ENCODE peak calls at places on chromosomes 5 and 9, in seven cellular contexts. T, C, K, H, Z, P and M are unnamed samples.

GRCh38 chr9:84744195-84744594 is 74.7 kb downstream of the NTRK2 start:
- DNase-seq in T (no peak), C (no peak), K (no peak), H (no peak), Z (no peak), P (no peak), M (no peak)

GRCh38 chr5:11596185-11596584 is 308.1 kb downstream of the CTNND2 start:
- DNase-seq in T (no peak), C (no peak), K (no peak), H (no peak), Z (no peak), P (no peak), M (no peak)

GRCh38 chr5:7868427-7868772 is 431 bp downstream of the FASTKD3 start:
- DNase-seq in T (no peak), C (no peak), K (no peak), H (no peak), Z (no peak), P (no peak), M (no peak)

GRCh38 chr5:72347801-72348305 is 27.7 kb downstream of the PTCD2 start:
- DNase-seq in T (no peak), C (no peak), K (no peak), H (no peak), Z (no peak), P (no peak), M (peak; percentile 95)

GRCh38 chr9:21974542-21975409 is 19.4 kb downstream of the CDKN2A start:
- DNase-seq in T (no peak), C (peak; percentile 25), K (no peak), H (no peak), Z (peak; percentile 88), P (peak; percentile 90), M (peak; percentile 30)

GRCh38 chr5:176134529-176135223 is 103.5 kb upstream of the SIMC1 start:
- DNase-seq in T (no peak), C (no peak), K (no peak), H (no peak), Z (no peak), P (peak; percentile 63), M (no peak)

GRCh38 chr9:77876091-77876490 is 155.5 kb downstream of the GNAQ start:
- DNase-seq in T (no peak), C (no peak), K (no peak), H (no peak), Z (peak; percentile 11), P (peak; percentile 58), M (peak; percentile 75)

GRCh38 chr5:166671818-166672217 is 1619.6 kb upstream of the WWC1 start:
- DNase-seq in T (no peak), C (no peak), K (no peak), H (no peak), Z (no peak), P (peak; percentile 63), M (no peak)

GRCh38 chr5:146051678-146052077 is 53.7 kb downstream of the PLAC8L1 start:
- DNase-seq in T (no peak), C (no peak), K (no peak), H (no peak), Z (no peak), P (no peak), M (no peak)

GRCh38 chr9:132942541-132943182 is 1.8 kb downstream of the TSC1 start:
- DNase-seq in T (no peak), C (no peak), K (no peak), H (no peak), Z (no peak), P (no peak), M (no peak)
- H3K4me1 ChIP-seq in T (peaks cover 24% of the 10 kb centered on the region), C (peaks cover 46% of the 10 kb centered on the region), K (peaks cover 32% of the 10 kb centered on the region), H (peaks cover 6% of the 10 kb centered on the region), Z (peaks cover 10% of the 10 kb centered on the region), P (no peaks in the 10 kb centered on the region), M (peaks cover 35% of the 10 kb centered on the region)

GRCh38 chr5:111869681-111870080 is 112.7 kb upstream of the NREP start:
- DNase-seq in T (no peak), C (no peak), K (no peak), H (no peak), Z (no peak), P (no peak), M (no peak)
- H3K4me3 ChIP-seq in T (no peak overlapping the region), C (no peak overlapping the region), K (no peak overlapping the region), H (no peak overlapping the region), Z (no peak overlapping the region), P (no peak overlapping the region), M (no peak overlapping the region)

GRCh38 chr5:75664933-75665332 is 52.3 kb downstream of the POC5 start:
- DNase-seq in T (no peak), C (no peak), K (no peak), H (no peak), Z (peak; percentile 33), P (no peak), M (no peak)
- H3K4me1 ChIP-seq in T (peaks cover 15% of the 10 kb centered on the region), C (no peaks in the 10 kb centered on the region), K (no peaks in the 10 kb centered on the region), H (no peaks in the 10 kb centered on the region), Z (peaks cover 35% of the 10 kb centered on the region), P (peaks cover 18% of the 10 kb centered on the region), M (no peaks in the 10 kb centered on the region)

DNA sequence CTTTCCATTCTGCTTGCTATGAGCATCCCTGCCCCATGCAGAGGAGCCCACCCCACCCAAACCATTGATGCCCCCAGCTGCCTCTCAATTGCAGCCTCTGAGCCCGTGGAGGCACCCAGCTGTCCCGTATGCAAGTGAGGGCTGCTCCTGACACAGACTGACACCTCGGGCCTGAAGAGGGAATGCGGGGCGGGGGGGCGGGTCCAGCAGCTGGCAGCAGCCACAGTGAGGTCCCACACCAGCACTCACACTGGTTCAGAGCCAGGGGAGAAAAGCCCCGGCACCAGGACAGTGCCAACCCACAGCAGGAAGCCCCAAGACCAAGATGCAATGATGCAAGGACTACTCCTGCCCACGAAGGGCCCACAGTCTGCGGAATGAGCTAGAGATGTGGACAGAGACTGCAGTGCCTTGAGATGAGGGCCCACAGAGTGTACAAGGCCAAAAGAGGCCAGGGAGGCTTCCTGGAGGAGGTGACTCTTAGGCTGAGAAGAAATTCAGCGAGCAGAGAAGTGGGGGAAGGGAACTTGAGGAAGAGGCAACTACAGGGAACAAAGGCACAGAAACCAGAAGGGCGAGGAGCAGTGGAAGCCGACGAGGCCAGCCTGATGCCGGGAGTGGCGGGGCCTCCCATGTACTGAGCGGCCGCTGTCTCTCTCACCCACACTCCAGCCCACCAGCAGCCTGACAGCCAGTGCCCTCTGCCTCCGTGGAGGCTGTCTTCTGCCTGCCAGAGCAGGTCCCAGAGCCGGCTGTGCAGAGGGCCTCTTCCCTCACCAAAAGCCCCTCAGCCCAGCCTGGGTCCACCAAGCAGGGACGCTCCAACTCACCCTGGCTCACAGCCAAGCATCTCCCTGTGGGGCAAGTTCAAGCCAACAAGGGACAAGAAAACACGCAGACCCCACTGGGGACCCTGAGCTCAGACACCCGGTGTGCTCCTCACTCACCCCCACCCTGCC is 9.2 kb downstream of the EEIG1 start:
- DNase-seq in T (no peak), C (no peak), K (peak; percentile 44), H (no peak), Z (peak; percentile 41), P (peak; percentile 69), M (no peak)
- H3K4me3 ChIP-seq in T (no peak overlapping the region), C (no peak overlapping the region), K (no peak overlapping the region), H (no peak overlapping the region), Z (no peak overlapping the region), P (no peak overlapping the region), M (no peak overlapping the region)

DNA sequence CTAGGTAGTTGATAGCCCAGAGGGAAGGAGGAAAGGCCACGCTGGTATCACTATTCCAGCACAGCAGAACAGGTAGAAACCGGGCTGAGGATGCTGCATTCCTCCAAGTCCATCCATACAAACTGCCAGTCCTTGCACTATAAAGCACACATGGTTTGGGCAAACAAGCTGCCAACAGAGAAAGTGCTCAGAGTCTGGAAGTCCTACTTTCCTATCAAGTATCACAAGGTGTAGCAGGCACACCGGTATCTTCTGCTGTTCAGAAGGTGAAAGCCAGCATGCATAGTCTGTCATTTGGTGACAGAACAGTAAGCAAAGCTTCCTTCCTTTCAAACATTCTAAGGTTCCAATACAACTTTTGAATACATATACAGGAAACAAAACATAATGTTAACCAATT is 14.9 kb downstream of the DIAPH1 start:
- DNase-seq in T (no peak), C (no peak), K (no peak), H (no peak), Z (no peak), P (no peak), M (no peak)
- H3K4me1 ChIP-seq in T (peaks cover 63% of the 10 kb centered on the region), C (peaks cover 82% of the 10 kb centered on the region), K (peaks cover 92% of the 10 kb centered on the region), H (no peaks in the 10 kb centered on the region), Z (peaks cover 4% of the 10 kb centered on the region), P (no peaks in the 10 kb centered on the region), M (no peaks in the 10 kb centered on the region)

GRCh38 chr5:1227669-1228068 is 2.5 kb downstream of the SLC6A18 start:
- DNase-seq in T (no peak), C (no peak), K (no peak), H (peak; percentile 49), Z (no peak), P (no peak), M (no peak)
- H3K4me3 ChIP-seq in T (no peak overlapping the region), C (no peak overlapping the region), K (no peak overlapping the region), H (no peak overlapping the region), Z (no peak overlapping the region), P (no peak overlapping the region), M (no peak overlapping the region)

DNA sequence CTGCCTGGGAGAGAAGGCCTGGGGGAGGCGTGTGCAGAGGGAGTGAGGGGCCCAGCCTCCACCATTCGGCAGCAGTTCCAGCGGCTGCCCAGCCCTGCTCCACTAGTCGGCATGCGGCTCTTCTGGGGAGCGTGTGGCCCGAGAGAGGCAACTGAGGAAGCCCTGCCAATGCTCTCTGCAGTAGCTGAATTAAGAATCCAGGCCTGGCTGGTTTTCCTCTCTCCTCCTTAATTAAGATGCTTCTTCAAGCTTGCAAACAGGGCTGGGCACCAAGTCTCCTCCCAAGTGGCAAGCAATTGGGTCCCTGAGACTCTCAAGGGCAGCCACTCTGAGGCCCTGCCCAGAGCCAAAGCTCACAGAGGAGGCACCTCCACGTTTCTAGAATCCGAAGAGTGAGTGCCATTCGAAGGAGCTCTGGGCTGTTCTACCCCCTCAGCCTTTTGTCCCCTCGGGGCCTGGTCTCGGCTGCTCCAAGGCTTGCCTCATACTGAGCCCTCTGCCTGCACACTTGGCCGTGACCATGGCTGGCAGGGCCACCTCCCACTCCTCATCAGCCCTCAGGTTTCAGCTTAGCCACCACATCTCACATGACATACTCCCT is 75.4 kb upstream of the LRRTM2 start:
- DNase-seq in T (no peak), C (no peak), K (peak; percentile 68), H (no peak), Z (no peak), P (peak; percentile 46), M (no peak)
- H3K4me1 ChIP-seq in T (no peaks in the 10 kb centered on the region), C (peaks cover 46% of the 10 kb centered on the region), K (peaks cover 62% of the 10 kb centered on the region), H (peaks cover 14% of the 10 kb centered on the region), Z (peaks cover 57% of the 10 kb centered on the region), P (peaks cover 15% of the 10 kb centered on the region), M (peaks cover 46% of the 10 kb centered on the region)